ENCODE peak calls at places on chromosomes 6 and 20, in ten cellular contexts. N is activated CD4-positive, CD25-positive, alpha-beta regulatory T cell; O is astrocyte of the spinal cord; Z is fibroblast of pulmonary artery; C is vagina; D is B cell; P is stimulated activated CD4-positive, alpha-beta T cell treated with anti-CD3 and anti-CD28 coated beads, Interleukin-1b, Interleukin-23, amount 100 ng/mL, for 4 hours; U is heart right ventricle; E is mesothelial cell of epicardium; G is bronchial epithelial cell. V is an unnamed sample.

GRCh38 chr20:41398408-41398807 is 31.8 kb upstream of the EMILIN3 start:
- DNase-seq in C (no peak), D (no peak), Z (peak), N (no peak), E (no peak), P (no peak), G (no peak), O (no peak), U (peak), V (no peak)

GRCh38 chr6:26125015-26125690 is 37.9 kb downstream of the HFE start:
- DNase-seq in E (no peak), D (no peak), P (no peak), Z (no peak), G (peak), N (no peak), U (no peak), O (no peak), C (no peak), V (no peak)

GRCh38 chr20:20005381-20005780 is 11.8 kb upstream of the NAA20 start:
- DNase-seq in U (no peak), P (no peak), N (no peak), E (no peak), D (no peak), C (no peak), O (no peak), Z (no peak), G (no peak), V (no peak)

GRCh38 chr6:107330190-107330589 is 129.2 kb downstream of the PDSS2 start:
- DNase-seq in O (no peak), N (no peak), E (no peak), Z (no peak), C (no peak), U (no peak), G (no peak), P (no peak), D (peak), V (peak)

GRCh38 chr6:149166324-149166723 is 151.2 kb upstream of the TAB2 start:
- DNase-seq in G (no peak), O (no peak), E (no peak), Z (peak), P (no peak), N (no peak), D (no peak), C (no peak), U (no peak), V (no peak)

GRCh38 chr20:46568570-46569129 is 18.2 kb upstream of the OCSTAMP start:
- DNase-seq in O (peak), D (no peak), Z (peak), G (peak), E (peak), P (no peak), U (peak), C (no peak), N (no peak), V (no peak)

GRCh38 chr6:157962601-157963084 is 19.0 kb upstream of the SYNJ2 start:
- DNase-seq in O (peak), C (no peak), U (no peak), G (peak), N (no peak), D (no peak), P (no peak), E (no peak), Z (peak), V (no peak)

GRCh38 chr6:107057679-107058078 is 29.7 kb downstream of the MTRES1 start:
- DNase-seq in E (no peak), N (no peak), O (no peak), U (no peak), P (no peak), C (no peak), G (no peak), D (no peak), Z (no peak), V (no peak)

V was measured in epithelial cell of prostate.